ENCODE peak calls at places on chromosomes 3 and 15, in five cellular contexts. T is GM03348, I is colonic mucosa, Q is stomach, O is Right ventricle myocardium superior. L is an unnamed sample.

GRCh38 chr15:41596972-41597371 is 38.0 kb downstream of the TYRO3 start:
- DNase-seq in I (no peak), O (no peak), T (no peak), Q (no peak), L (no peak)

GRCh38 chr15:91275844-91276243 is 175.8 kb downstream of the SV2B start:
- DNase-seq in O (no peak), T (no peak), Q (no peak), I (no peak), L (no peak)

GRCh38 chr3:24101676-24102168 is 156.6 kb downstream of the NR1D2 start:
- DNase-seq in T (peak), O (no peak), Q (no peak), I (no peak), L (no peak)

GRCh38 chr3:65597225-65597951 is 441.3 kb downstream of the MAGI1 start:
- DNase-seq in I (peak), O (no peak), Q (peak), T (peak), L (peak)

GRCh38 chr3:8001712-8002111 is 499.9 kb upstream of the LMCD1 start:
- DNase-seq in T (no peak), I (no peak), Q (no peak), O (peak), L (peak)

GRCh38 chr15:34366271-34367043 is 539 bp downstream of the LPCAT4 start:
- DNase-seq in O (peak), I (peak), T (peak), Q (peak), L (peak)

GRCh38 chr3:177604181-177604580 is 406.9 kb upstream of the TBL1XR1 start:
- DNase-seq in I (no peak), Q (no peak), O (no peak), T (no peak), L (no peak)

GRCh38 chr3:89173546-89173945 is 66.1 kb downstream of the EPHA3 start:
- DNase-seq in O (no peak), Q (no peak), I (no peak), T (peak), L (no peak)

GRCh38 chr15:67149859-67150824 is 84.7 kb downstream of the SMAD3 start:
- DNase-seq in O (peak), I (no peak), T (peak), Q (peak), L (peak)

GRCh38 chr15:82047493-82048446 is 2.0 kb upstream of the MEX3B start:
- DNase-seq in I (no peak), T (no peak), O (no peak), Q (no peak), L (no peak)

GRCh38 chr3:193743702-193744047 is 150.7 kb downstream of the OPA1 start:
- DNase-seq in O (no peak), Q (no peak), T (no peak), I (no peak), L (no peak)

GRCh38 chr3:32186097-32186496 is 52.4 kb upstream of the CMTM8 start:
- DNase-seq in T (no peak), I (no peak), Q (no peak), O (no peak), L (no peak)

L was measured in left cardiac atrium.